ENCODE peak calls at places on chromosomes 12 and 14, in four cellular contexts. C, P, H and Y are unnamed samples. For H3K4me1, the result is how much of the 10 kb centered on the place peaks cover.

GRCh38 chr14:68935761-68936209 is 43.3 kb downstream of the ACTN1 start:
- DNase-seq in C (no peak), P (peak), H (peak), Y (peak)

GRCh38 chr12:143964-144649 is 69.8 kb downstream of the SLC6A12 start:
- DNase-seq in C (no peak), P (no peak), H (peak), Y (no peak)

GRCh38 chr12:122187466-122187865 is 4.5 kb downstream of the LRRC43 start:
- DNase-seq in C (no peak), P (no peak), H (no peak), Y (no peak)

GRCh38 chr12:5073838-5074237 is 30.2 kb downstream of the KCNA5 start:
- DNase-seq in C (no peak), P (no peak), H (no peak), Y (no peak)

GRCh38 chr12:131910302-131911110 is 16.1 kb downstream of the ULK1 start:
- DNase-seq in C (no peak), P (no peak), H (no peak), Y (no peak)

GRCh38 chr12:72723732-72724131 is 451.6 kb downstream of the TRHDE start:
- DNase-seq in C (no peak), P (no peak), H (no peak), Y (no peak)

GRCh38 chr14:70893062-70893841 is 14.0 kb upstream of the PCNX1 start:
- DNase-seq in C (no peak), P (no peak), H (no peak), Y (no peak)

GRCh38 chr12:52913424-52913821 is 8.5 kb upstream of the KRT8 start:
- DNase-seq in C (no peak), P (no peak), H (peak), Y (no peak)

GRCh38 chr12:54413284-54414190 is 5.5 kb downstream of the ITGA5 start:
- DNase-seq in C (peak), P (peak), H (peak), Y (no peak)

GRCh38 chr12:113051759-113052158 is 4.8 kb upstream of the DTX1 start:
- DNase-seq in C (no peak), P (no peak), H (no peak), Y (no peak)

GRCh38 chr12:34345801-34346200 is 323.5 kb downstream of the ALG10 start:
- DNase-seq in C (no peak), P (no peak), H (no peak), Y (no peak)

GRCh38 chr12:18432211-18432610 is 170.9 kb downstream of the PIK3C2G start:
- DNase-seq in C (no peak), P (no peak), H (no peak), Y (no peak)

GRCh38 chr12:40012709-40013108 is 93.2 kb downstream of the SLC2A13 start:
- DNase-seq in C (peak), P (no peak), H (no peak), Y (no peak)

GRCh38 chr14:49303952-49304516 is 282.1 kb downstream of the RPS29 start:
- DNase-seq in C (peak), P (peak), H (no peak), Y (no peak)

GRCh38 chr12:108498136-108498535 is 16.9 kb upstream of the FICD start:
- DNase-seq in C (no peak), P (no peak), H (no peak), Y (no peak)

GRCh38 chr14:69090187-69090789 is 62.6 kb downstream of the DCAF5 start:
- DNase-seq in C (peak), P (peak), H (no peak), Y (no peak)

GRCh38 chr12:104793280-104793679 is 164.8 kb downstream of the SLC41A2 start:
- DNase-seq in C (no peak), P (no peak), H (no peak), Y (no peak)

GRCh38 chr14:51298895-51299294 is 58.8 kb downstream of the TMX1 start:
- DNase-seq in C (peak), P (no peak), H (no peak), Y (no peak)

GRCh38 chr12:28869197-28869596 is 279.9 kb upstream of the FAR2 start:
- DNase-seq in C (peak), P (no peak), H (no peak), Y (no peak)

GRCh38 chr12:122849352-122850047 is 14.2 kb downstream of the HIP1R start:
- DNase-seq in C (no peak), P (no peak), H (no peak), Y (no peak)

GRCh38 chr12:47715877-47716548 is 9.3 kb downstream of the ENDOU start:
- DNase-seq in C (no peak), P (peak), H (no peak), Y (no peak)

GRCh38 chr14:21102472-21103164 is 1.8 kb downstream of the TMEM253 start:
- DNase-seq in C (no peak), P (no peak), H (no peak), Y (no peak)

GRCh38 chr14:25988536-25988935 is 609.3 kb downstream of the NOVA1 start:
- DNase-seq in C (no peak), P (no peak), H (no peak), Y (no peak)

GRCh38 chr12:109968032-109968420 is 28.1 kb downstream of the GIT2 start:
- DNase-seq in C (no peak), P (no peak), H (no peak), Y (no peak)

GRCh38 chr14:73759714-73760597 is 45.8 kb upstream of the PNMA1 start:
- DNase-seq in C (peak), P (peak), H (peak), Y (peak)
- H3K4me1 ChIP-seq in C (half or more), P (half or more), H (half or more), Y (half or more)

DNA sequence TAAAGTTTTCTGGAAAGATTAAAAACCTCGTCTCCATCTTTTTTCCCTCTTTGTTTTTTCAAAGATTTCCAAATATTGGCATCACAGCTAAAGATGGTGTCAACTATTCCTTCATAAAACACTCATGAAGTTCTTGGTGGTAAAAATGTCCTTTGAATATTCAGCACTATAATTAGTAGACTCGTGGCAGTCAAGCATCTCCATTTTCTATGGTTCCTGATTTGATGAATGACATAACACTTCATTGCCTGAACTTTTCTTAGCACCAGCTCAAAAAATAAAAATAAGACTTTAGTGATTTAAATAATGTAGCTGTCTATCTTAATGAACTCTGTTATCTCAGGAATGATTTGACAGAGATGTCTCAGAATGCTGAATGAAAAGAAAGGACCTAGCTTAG is 19.7 kb downstream of the UBE2N start:
- DNase-seq in C (no peak), P (no peak), H (no peak), Y (no peak)
- H3K4me1 ChIP-seq in C (under half), P (under half), H (half or more), Y (under half)

GRCh38 chr12:89650239-89650638 is 58.4 kb downstream of the ATP2B1 start:
- DNase-seq in C (no peak), P (no peak), H (no peak), Y (no peak)
- H3K4me1 ChIP-seq in C (under half), P (under half), H (under half), Y (under half)

GRCh38 chr14:89617471-89618291 is 200.6 kb upstream of the FOXN3 start:
- DNase-seq in C (peak), P (peak), H (peak), Y (peak)
- H3K4me1 ChIP-seq in C (under half), P (under half), H (half or more), Y (half or more)

GRCh38 chr12:124025661-124026060 is 52.6 kb downstream of the ZNF664 start:
- DNase-seq in C (no peak), P (no peak), H (no peak), Y (no peak)

GRCh38 chr12:124022161-124022560 is 49.1 kb downstream of the ZNF664 start:
- DNase-seq in C (no peak), P (no peak), H (no peak), Y (no peak)

GRCh38 chr12:124024263-124024678 is 51.3 kb downstream of the ZNF664 start:
- DNase-seq in C (no peak), P (no peak), H (no peak), Y (no peak)

GRCh38 chr12:124026755-124027745 is 54.0 kb downstream of the ZNF664 start:
- DNase-seq in C (peak), P (peak), H (no peak), Y (no peak)

GRCh38 chr12:124024790-124025189 is 51.8 kb downstream of the ZNF664 start:
- DNase-seq in C (no peak), P (no peak), H (no peak), Y (no peak)
- H3K4me1 ChIP-seq in C (under half), P (under half), H (under half), Y (under half)

DNA sequence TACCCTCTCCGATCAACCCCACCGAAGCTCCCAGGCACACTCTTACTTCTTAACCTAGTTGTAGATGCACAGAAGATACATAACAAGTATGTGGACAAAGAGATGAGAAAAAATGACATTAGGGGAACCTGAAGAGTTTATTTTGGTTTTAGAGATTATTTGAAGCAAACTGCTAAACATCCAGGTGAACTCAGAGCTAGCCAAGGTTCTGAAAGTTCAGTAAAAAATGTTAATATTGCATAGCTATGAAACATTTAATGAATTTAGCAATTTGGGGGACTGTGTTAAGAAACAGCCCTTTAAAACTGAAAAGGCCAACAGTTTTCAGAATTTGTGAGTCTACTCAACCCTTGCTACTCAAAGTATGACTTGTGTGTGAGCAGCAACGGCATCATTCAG is 174.4 kb downstream of the NAV3 start:
- DNase-seq in C (no peak), P (no peak), H (no peak), Y (no peak)
- H3K4me1 ChIP-seq in C (under half), P (under half), H (under half), Y (under half)

GRCh38 chr14:100078997-100079561 is 13.9 kb downstream of the EVL start:
- DNase-seq in C (peak), P (no peak), H (peak), Y (no peak)

GRCh38 chr14:100077441-100077840 is 12.2 kb downstream of the EVL start:
- DNase-seq in C (no peak), P (no peak), H (no peak), Y (no peak)

GRCh38 chr14:100079606-100080005 is 14.4 kb downstream of the EVL start:
- DNase-seq in C (no peak), P (no peak), H (no peak), Y (no peak)

GRCh38 chr14:100076630-100077029 is 11.4 kb downstream of the EVL start:
- DNase-seq in C (peak), P (no peak), H (no peak), Y (peak)

DNA sequence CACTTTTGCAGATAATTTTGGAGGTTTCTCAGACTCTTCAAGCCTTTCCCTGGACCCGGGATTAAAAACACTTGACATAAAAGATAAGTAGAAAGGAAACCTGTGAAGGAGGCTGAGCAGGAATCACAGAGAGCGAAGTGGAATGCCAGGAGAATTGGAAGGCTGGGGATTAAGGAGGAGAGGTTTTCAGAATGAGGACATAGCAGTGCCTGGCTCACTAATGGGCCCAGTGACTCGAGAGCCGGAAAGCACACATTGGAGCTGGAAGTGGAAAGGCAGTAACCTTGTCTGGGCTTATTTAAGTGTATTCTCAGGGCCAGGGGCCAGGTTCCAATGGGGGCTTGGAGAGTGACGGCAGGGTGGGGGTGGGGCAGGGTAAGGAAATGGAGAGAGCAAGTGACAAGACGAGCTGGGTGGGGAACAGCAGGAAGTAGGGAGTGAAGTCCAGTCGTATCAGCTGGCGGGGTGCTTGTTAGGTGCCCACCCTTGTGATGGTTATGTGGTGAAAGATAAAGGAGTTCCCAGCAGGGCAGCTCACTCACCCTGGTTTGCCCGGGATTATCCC is 13.1 kb downstream of the EVL start:
- DNase-seq in C (no peak), P (no peak), H (no peak), Y (no peak)
- H3K4me1 ChIP-seq in C (under half), P (under half), H (half or more), Y (under half)